ENCODE peak calls at places on chromosomes 3 and 15, in four cellular contexts. K, Z, P and U are unnamed samples. For H3K4me1 and H3K9me3, the result is how much of the 10 kb centered on the place peaks cover.

GRCh38 chr3:190701096-190701532 is 161.4 kb downstream of the GMNC start:
- DNase-seq in P (peak), K (peak), Z (peak), U (no peak)

GRCh38 chr15:69031013-69032001 is 16.8 kb downstream of the NOX5 start:
- DNase-seq in P (peak), Z (peak), K (peak), U (no peak)

GRCh38 chr15:40436892-40437753 is 3.6 kb upstream of the BAHD1 start:
- DNase-seq in P (no peak), Z (no peak), K (no peak), U (no peak)

GRCh38 chr3:10351013-10351735 is 30.3 kb upstream of the SEC13 start:
- DNase-seq in K (no peak), P (no peak), Z (no peak), U (no peak)

GRCh38 chr3:57791245-57791644 is 35.1 kb downstream of the SLMAP start:
- DNase-seq in K (no peak), Z (no peak), P (no peak), U (no peak)

GRCh38 chr15:94453227-94453626 is 221.9 kb downstream of the MCTP2 start:
- DNase-seq in K (no peak), Z (no peak), P (no peak), U (no peak)

GRCh38 chr3:38836561-38836960 is 20.5 kb upstream of the SCN10A start:
- DNase-seq in K (no peak), Z (no peak), P (no peak), U (no peak)

GRCh38 chr3:151037746-151038145 is 47.7 kb upstream of the MED12L start:
- DNase-seq in P (no peak), K (peak), Z (peak), U (no peak)

GRCh38 chr15:82124331-82125263 is 78.8 kb upstream of the MEX3B start:
- DNase-seq in P (no peak), Z (no peak), K (no peak), U (no peak)

GRCh38 chr15:73617310-73617709 is 15.9 kb downstream of the NPTN start:
- DNase-seq in Z (no peak), K (no peak), P (no peak), U (no peak)

GRCh38 chr15:73870700-73871408 is 2.5 kb upstream of the TBC1D21 start:
- DNase-seq in Z (peak), P (peak), K (no peak), U (no peak)

GRCh38 chr3:127779747-127780146 is 42.6 kb downstream of the MGLL start:
- DNase-seq in P (no peak), Z (no peak), K (peak), U (peak)

GRCh38 chr3:65158023-65158422 is 470.2 kb upstream of the ADAMTS9 start:
- DNase-seq in K (no peak), P (no peak), Z (no peak), U (no peak)

GRCh38 chr3:23889401-23889800 is 27.4 kb downstream of the NKIRAS1 start:
- DNase-seq in K (no peak), Z (no peak), P (no peak), U (no peak)

GRCh38 chr3:48553886-48554845 is 2.4 kb downstream of the PFKFB4 start:
- DNase-seq in K (peak), Z (no peak), P (no peak), U (no peak)

GRCh38 chr3:48555231-48555948 is 1.2 kb downstream of the PFKFB4 start:
- DNase-seq in P (no peak), Z (no peak), K (no peak), U (no peak)

GRCh38 chr3:48558446-48559134 is 2.0 kb upstream of the PFKFB4 start:
- DNase-seq in Z (peak), P (no peak), K (no peak), U (no peak)

GRCh38 chr3:48555949-48556795 is 431 bp downstream of the PFKFB4 start:
- DNase-seq in Z (no peak), K (no peak), P (no peak), U (no peak)

GRCh38 chr3:48556796-48557626 is at the start of gene PFKFB4:
- DNase-seq in K (peak), P (peak), Z (peak), U (peak)
- H3K4me1 ChIP-seq in K (under half), P (half or more), Z (under half), U (under half)

GRCh38 chr3:123068227-123069020 is 1.6 kb downstream of the PDIA5 start:
- DNase-seq in P (peak), K (peak), Z (no peak), U (no peak)
- H3K27ac ChIP-seq in P (peak), K (peak), Z (peak), U (no peak)

GRCh38 chr15:25224396-25224795 is 214.4 kb downstream of the UBE3A start:
- DNase-seq in K (no peak), P (no peak), Z (no peak), U (no peak)

GRCh38 chr15:25230442-25230841 is 208.4 kb downstream of the UBE3A start:
- DNase-seq in K (no peak), Z (no peak), P (no peak), U (no peak)

GRCh38 chr15:25228261-25228660 is 210.6 kb downstream of the UBE3A start:
- DNase-seq in Z (no peak), P (no peak), K (no peak), U (no peak)

GRCh38 chr15:25220834-25221233 is 218.0 kb downstream of the UBE3A start:
- DNase-seq in P (no peak), K (no peak), Z (no peak), U (no peak)

GRCh38 chr15:25226360-25226759 is 212.5 kb downstream of the UBE3A start:
- DNase-seq in P (no peak), K (no peak), Z (no peak), U (no peak)
- H3K9me3 ChIP-seq in P (half or more), K (under half), Z (under half), U (under half)

GRCh38 chr3:46097691-46098241 is 70.5 kb upstream of the XCR1 start:
- DNase-seq in P (no peak), K (no peak), Z (no peak), U (no peak)

GRCh38 chr3:46094506-46094905 is 67.2 kb upstream of the XCR1 start:
- DNase-seq in K (no peak), Z (no peak), P (no peak), U (no peak)

GRCh38 chr3:46095307-46095706 is 68.0 kb upstream of the XCR1 start:
- DNase-seq in P (no peak), Z (no peak), K (no peak), U (no peak)

GRCh38 chr3:46096781-46097180 is 69.5 kb upstream of the XCR1 start:
- DNase-seq in P (no peak), Z (no peak), K (no peak), U (no peak)

GRCh38 chr3:46096336-46096735 is 69.1 kb upstream of the XCR1 start:
- DNase-seq in P (no peak), K (no peak), Z (no peak), U (no peak)
- H3K4me1 ChIP-seq in P (under half), K (under half), Z (under half), U (under half)

DNA sequence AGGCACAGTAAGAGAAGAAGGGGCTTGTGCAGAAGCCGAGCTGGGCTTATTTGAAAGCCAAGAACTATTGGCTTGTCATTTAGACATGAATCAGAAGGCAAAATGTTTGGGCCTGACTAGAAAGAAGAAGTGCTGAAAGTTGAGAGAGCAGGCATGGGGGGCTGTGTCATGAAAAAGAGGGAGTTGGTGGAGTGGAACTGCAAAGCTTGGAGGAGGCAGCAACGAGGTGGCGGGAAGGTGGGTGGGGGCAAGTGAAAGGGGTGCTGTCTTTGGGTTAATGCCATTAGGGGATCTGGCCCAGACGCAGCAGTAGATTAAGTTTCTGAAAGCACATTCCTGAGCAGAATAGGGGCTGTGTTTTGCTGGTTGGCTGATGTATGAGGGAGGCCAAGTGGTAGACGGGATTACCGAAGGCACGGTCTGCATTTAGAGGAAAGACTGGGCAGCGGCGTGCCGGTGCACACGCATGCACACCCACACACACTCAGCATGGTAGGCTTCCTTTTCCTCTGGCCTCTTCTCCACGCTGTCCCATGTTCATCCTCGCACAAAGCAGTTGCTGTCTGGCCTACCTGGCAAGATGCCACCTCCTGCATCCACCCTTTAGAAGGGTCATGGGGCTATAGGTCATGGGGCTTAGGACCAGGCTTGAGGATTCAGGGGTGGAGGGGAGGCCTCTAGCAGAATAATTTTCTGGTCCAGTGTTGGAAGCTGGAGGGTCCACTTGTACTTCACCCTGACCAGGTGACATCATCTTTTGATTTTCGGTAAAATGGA is 43.0 kb downstream of the BOC start:
- DNase-seq in P (no peak), Z (no peak), K (no peak), U (no peak)
- H3K27ac ChIP-seq in P (peak), Z (peak), K (no peak), U (peak)